ENCODE peak calls at places on chromosomes 12 and 14, in four cellular contexts. Y is neuronal stem cell, Q is mesenchymal stem cell, Z is H1. O is an unnamed sample.

GRCh38 chr14:105508601-105509000 is 17.6 kb downstream of the TEDC1 start:
- DNase-seq in Y (no peak), Q (no peak), Z (no peak), O (no peak)

GRCh38 chr14:36264107-36264506 is 56.3 kb downstream of the MBIP start:
- DNase-seq in Y (no peak), Q (no peak), Z (no peak), O (no peak)

GRCh38 chr14:77323571-77323970 is 2.7 kb downstream of the GSTZ1 start:
- DNase-seq in Y (no peak), Q (no peak), Z (no peak), O (no peak)

GRCh38 chr14:32366995-32367394 is 37.9 kb downstream of the AKAP6 start:
- DNase-seq in Y (no peak), Q (no peak), Z (no peak), O (no peak)

GRCh38 chr12:6356374-6356820 is 14.5 kb upstream of the TNFRSF1A start:
- DNase-seq in Y (no peak), Q (no peak), Z (no peak), O (no peak)

GRCh38 chr12:503111-503761 is 43.5 kb downstream of the B4GALNT3 start:
- DNase-seq in Y (no peak), Q (peak; percentile 19), Z (no peak), O (peak; percentile 28)

GRCh38 chr14:99342906-99343305 is 70.9 kb upstream of the BCL11B start:
- DNase-seq in Y (no peak), Q (no peak), Z (no peak), O (no peak)

GRCh38 chr12:89733579-89734201 is 25.1 kb upstream of the ATP2B1 start:
- DNase-seq in Y (no peak), Q (peak; percentile 93), Z (no peak), O (no peak)

GRCh38 chr12:113620437-113620976 is 148.8 kb upstream of the LHX5 start:
- DNase-seq in Y (no peak), Q (no peak), Z (no peak), O (no peak)

GRCh38 chr12:13000616-13000934 is 510 bp upstream of the HEBP1 start:
- DNase-seq in Y (no peak), Q (no peak), Z (no peak), O (no peak)

GRCh38 chr14:72513994-72514659 is 379.8 kb downstream of the DPF3 start:
- DNase-seq in Y (no peak), Q (peak; percentile 65), Z (no peak), O (peak; percentile 43)
- H2BK12ac ChIP-seq in Y (no peak overlapping the region), Q (no peak overlapping the region), Z (no peak overlapping the region), O (no peak overlapping the region)

GRCh38 chr12:26273811-26274210 is 78.4 kb downstream of the SSPN start:
- DNase-seq in Y (no peak), Q (peak; percentile 30), Z (no peak), O (no peak)
- H3K4me1 ChIP-seq in Y (peaks cover 3% of the 10 kb centered on the region), Q (peaks cover 28% of the 10 kb centered on the region), Z (peaks cover 3% of the 10 kb centered on the region), O (no peaks in the 10 kb centered on the region)

GRCh38 chr12:118581396-118581795 is 205.0 kb downstream of the SUDS3 start:
- DNase-seq in Y (no peak), Q (no peak), Z (no peak), O (no peak)
- H2BK15ac ChIP-seq in Y (no peak overlapping the region), Q (no peak overlapping the region), Z (no peak overlapping the region), O (no peak overlapping the region)

GRCh38 chr14:38158468-38158867 is 49.2 kb upstream of the SSTR1 start:
- DNase-seq in Y (no peak), Q (no peak), Z (no peak), O (no peak)
- H2BK12ac ChIP-seq in Y (no peak overlapping the region), Q (no peak overlapping the region), Z (no peak overlapping the region), O (no peak overlapping the region)

DNA sequence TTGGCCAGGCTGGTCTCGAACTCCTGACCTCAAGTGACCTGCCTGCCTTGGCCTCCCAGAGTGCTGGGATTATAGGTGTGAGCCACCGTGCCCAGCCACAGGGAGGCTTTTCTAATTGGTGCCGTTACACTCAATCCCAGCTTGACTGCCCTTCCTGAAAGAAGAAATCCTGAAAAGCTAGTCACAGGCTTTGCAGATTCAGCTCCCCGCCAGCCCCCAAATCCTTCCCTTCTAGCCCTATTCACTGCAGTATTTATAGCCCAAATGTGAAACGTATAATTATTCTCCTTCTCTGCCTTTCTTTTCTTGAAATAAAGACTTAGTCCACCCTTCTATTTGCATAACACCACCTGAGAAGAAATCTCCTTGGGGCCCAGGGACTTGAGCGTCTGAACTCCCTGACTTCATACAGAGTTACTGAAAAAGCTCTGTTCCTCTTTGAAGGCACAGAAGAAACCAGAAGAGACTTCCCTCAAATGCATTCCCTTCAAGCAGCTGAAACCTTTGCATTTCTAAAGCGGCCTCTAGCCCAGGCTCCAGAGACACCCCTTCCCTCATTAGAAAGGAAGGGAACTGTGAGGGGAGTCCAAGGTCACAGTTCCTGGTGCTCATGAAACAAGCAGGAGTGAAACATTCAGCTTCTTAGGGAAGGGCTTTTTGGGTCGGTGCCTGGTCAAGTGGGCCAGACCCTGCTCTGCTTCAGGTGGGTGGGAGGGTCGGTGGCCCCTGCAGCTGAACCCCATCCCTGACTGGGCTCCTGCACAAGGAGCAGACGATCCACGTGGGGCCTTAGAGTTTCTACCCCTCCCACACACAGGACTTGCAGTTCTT is 42.3 kb upstream of the BATF start:
- DNase-seq in Y (no peak), Q (no peak), Z (no peak), O (peak; percentile 57)
- H3K4me1 ChIP-seq in Y (peaks cover 9% of the 10 kb centered on the region), Q (no peaks in the 10 kb centered on the region), Z (peaks cover 12% of the 10 kb centered on the region), O (peaks cover 3% of the 10 kb centered on the region)

DNA sequence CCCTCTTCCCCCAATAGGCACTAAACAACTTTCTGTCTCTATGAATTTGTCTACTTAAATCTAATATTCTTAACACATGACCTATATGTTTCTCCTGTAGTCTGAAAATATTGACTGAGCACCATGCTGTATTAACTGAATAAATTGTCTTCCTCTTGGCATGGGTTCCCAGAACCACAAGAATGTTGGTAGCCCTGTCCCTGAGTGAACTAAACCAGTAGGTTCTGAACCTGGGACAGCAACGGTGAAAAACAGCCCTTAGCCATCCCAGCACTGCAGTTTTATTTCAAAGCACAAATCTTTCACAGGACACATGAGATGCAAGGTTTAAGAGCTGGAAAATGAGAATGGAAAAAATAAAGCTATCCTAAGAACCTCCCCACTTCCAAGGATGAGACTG is 20.4 kb upstream of the HSP90B1 start:
- DNase-seq in Y (no peak), Q (peak; percentile 29), Z (no peak), O (no peak)
- H2BK15ac ChIP-seq in Y (no peak overlapping the region), Q (no peak overlapping the region), Z (no peak overlapping the region), O (no peak overlapping the region)

GRCh38 chr14:39859314-39859713 is 427.1 kb upstream of the FBXO33 start:
- DNase-seq in Y (no peak), Q (no peak), Z (no peak), O (no peak)

GRCh38 chr14:39857656-39858055 is 425.4 kb upstream of the FBXO33 start:
- DNase-seq in Y (no peak), Q (no peak), Z (no peak), O (no peak)

DNA sequence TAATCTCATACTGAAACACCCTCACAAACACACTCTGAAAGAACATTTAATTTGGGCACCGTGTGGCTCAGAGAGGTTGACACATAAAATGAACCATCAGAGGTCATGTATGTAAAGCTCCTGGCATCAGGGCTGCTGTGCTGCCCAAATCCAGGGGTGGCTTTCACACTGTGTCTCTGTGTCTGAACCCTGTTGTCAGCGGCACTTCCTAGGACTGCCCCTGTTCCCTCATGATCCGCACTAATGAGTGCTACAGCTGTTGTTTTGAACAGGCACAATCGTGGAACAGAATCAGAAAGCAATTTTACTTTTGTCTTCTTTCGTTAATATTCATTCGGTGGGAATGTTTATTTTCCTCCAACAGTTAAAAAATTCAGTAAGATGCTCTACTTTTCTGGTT is 428.6 kb upstream of the FBXO33 start:
- DNase-seq in Y (no peak), Q (no peak), Z (no peak), O (no peak)
- H2BK12ac ChIP-seq in Y (no peak overlapping the region), Q (no peak overlapping the region), Z (no peak overlapping the region), O (no peak overlapping the region)